ENCODE peak calls at places on chromosomes 16 and 17, in nine cellular contexts. B, I, Y, X, U, F, W, G and E are unnamed samples.

GRCh38 chr16:30983898-30984610 is 953 bp upstream of the HSD3B7 start:
- DNase-seq in B (no peak), I (no peak), Y (no peak), X (no peak), U (no peak), F (no peak), W (no peak), G (no peak), E (no peak)

GRCh38 chr16:68377667-68378420 is 67.0 kb downstream of the PRMT7 start:
- DNase-seq in B (no peak), I (no peak), Y (no peak), X (no peak), U (no peak), F (no peak), W (no peak), G (no peak), E (no peak)

GRCh38 chr16:27638833-27639587 is 89.1 kb downstream of the KATNIP start:
- DNase-seq in B (no peak), I (no peak), Y (no peak), X (no peak), U (no peak), F (no peak), W (no peak), G (no peak), E (no peak)

GRCh38 chr16:14186007-14186953 is 115.2 kb downstream of the MRTFB start:
- DNase-seq in B (peak; percentile 79), I (peak; percentile 24), Y (no peak), X (peak; percentile 79), U (peak; percentile 83), F (peak; percentile 53), W (no peak), G (peak; percentile 68), E (no peak)

GRCh38 chr16:78780808-78781207 is 681.4 kb downstream of the WWOX start:
- DNase-seq in B (no peak), I (no peak), Y (no peak), X (no peak), U (no peak), F (no peak), W (no peak), G (no peak), E (no peak)

GRCh38 chr16:72715267-72715666 is 332.7 kb downstream of the ZFHX3 start:
- DNase-seq in B (peak; percentile 14), I (no peak), Y (no peak), X (peak; percentile 45), U (no peak), F (no peak), W (no peak), G (no peak), E (no peak)

GRCh38 chr16:87541882-87542234 is 49.0 kb upstream of the ZCCHC14 start:
- DNase-seq in B (peak; percentile 80), I (no peak), Y (no peak), X (no peak), U (no peak), F (no peak), W (no peak), G (no peak), E (no peak)

GRCh38 chr17:40304464-40304863 is 4.5 kb upstream of the RARA start:
- DNase-seq in B (peak; percentile 88), I (no peak), Y (no peak), X (peak; percentile 87), U (peak; percentile 55), F (no peak), W (no peak), G (peak; percentile 69), E (no peak)

GRCh38 chr16:12971216-12971615 is 69.8 kb downstream of the SHISA9 start:
- DNase-seq in B (peak; percentile 0), I (no peak), Y (no peak), X (no peak), U (peak; percentile 87), F (peak; percentile 75), W (no peak), G (peak; percentile 59), E (peak; percentile 95)

GRCh38 chr17:28177351-28177750 is 134.9 kb downstream of the NLK start:
- DNase-seq in B (no peak), I (no peak), Y (no peak), X (peak; percentile 55), U (peak; percentile 47), F (no peak), W (no peak), G (peak; percentile 72), E (no peak)